ENCODE peak calls at places on chromosomes 12 and 14, in five cellular contexts. One of them, this sample, is unnamed.

GRCh38 chr14:75280831-75281690 is 2.4 kb downstream of the FOS start:
- DNase-seq in activated naive CD4-positive, alpha-beta T cell: peak; percentile 49
- DNase-seq in AG09319: no peak
- DNase-seq in neural crest cell: no peak
- DNase-seq in neural progenitor cell: no peak
- DNase-seq in this sample: no peak

GRCh38 chr12:116365114-116365513 is 87.6 kb upstream of the MED13L start:
- DNase-seq in AG09319: no peak
- DNase-seq in neural crest cell: no peak
- DNase-seq in neural progenitor cell: no peak
- DNase-seq in activated naive CD4-positive, alpha-beta T cell: no peak
- DNase-seq in this sample: no peak

GRCh38 chr12:70617450-70617849 is 19.8 kb downstream of the PTPRB start:
- DNase-seq in activated naive CD4-positive, alpha-beta T cell: no peak
- DNase-seq in AG09319: no peak
- DNase-seq in neural progenitor cell: peak; percentile 9
- DNase-seq in neural crest cell: no peak
- DNase-seq in this sample: no peak

GRCh38 chr12:75212072-75212471 is 2.4 kb upstream of the KCNC2 start:
- DNase-seq in AG09319: no peak
- DNase-seq in neural crest cell: no peak
- DNase-seq in activated naive CD4-positive, alpha-beta T cell: no peak
- DNase-seq in neural progenitor cell: no peak
- DNase-seq in this sample: no peak

GRCh38 chr12:117026343-117026742 is 72.9 kb downstream of the TESC start:
- DNase-seq in activated naive CD4-positive, alpha-beta T cell: no peak
- DNase-seq in AG09319: no peak
- DNase-seq in neural crest cell: no peak
- DNase-seq in neural progenitor cell: no peak
- DNase-seq in this sample: no peak

GRCh38 chr14:50813544-50813863 is 17.5 kb downstream of the NIN start:
- DNase-seq in activated naive CD4-positive, alpha-beta T cell: no peak
- DNase-seq in neural progenitor cell: no peak
- DNase-seq in neural crest cell: no peak
- DNase-seq in AG09319: no peak
- DNase-seq in this sample: no peak

GRCh38 chr12:49889361-49890095 is 14.2 kb downstream of the FAIM2 start:
- DNase-seq in neural progenitor cell: no peak
- DNase-seq in neural crest cell: no peak
- DNase-seq in activated naive CD4-positive, alpha-beta T cell: no peak
- DNase-seq in AG09319: no peak
- DNase-seq in this sample: no peak

GRCh38 chr12:95574799-95575452 is 23.6 kb upstream of the USP44 start:
- DNase-seq in neural progenitor cell: peak; percentile 49
- DNase-seq in AG09319: peak; percentile 7
- DNase-seq in activated naive CD4-positive, alpha-beta T cell: no peak
- DNase-seq in neural crest cell: no peak
- DNase-seq in this sample: no peak

GRCh38 chr14:22524784-22525161 is 64.3 kb downstream of the DAD1 start:
- DNase-seq in neural progenitor cell: no peak
- DNase-seq in activated naive CD4-positive, alpha-beta T cell: no peak
- DNase-seq in neural crest cell: no peak
- DNase-seq in AG09319: no peak
- DNase-seq in this sample: no peak

GRCh38 chr12:105084251-105085250 is at the start of gene ALDH1L2:
- DNase-seq in AG09319: peak; percentile 89
- DNase-seq in neural progenitor cell: peak; percentile 93
- DNase-seq in activated naive CD4-positive, alpha-beta T cell: no peak
- DNase-seq in neural crest cell: peak; percentile 69
- DNase-seq in this sample: no peak

GRCh38 chr14:103118019-103118662 is 5.1 kb upstream of the TNFAIP2 start:
- DNase-seq in neural crest cell: no peak
- DNase-seq in AG09319: no peak
- DNase-seq in neural progenitor cell: no peak
- DNase-seq in activated naive CD4-positive, alpha-beta T cell: no peak
- DNase-seq in this sample: no peak

GRCh38 chr14:90556050-90556477 is 159.2 kb downstream of the CALM1 start:
- DNase-seq in neural progenitor cell: peak; percentile 83
- DNase-seq in AG09319: no peak
- DNase-seq in activated naive CD4-positive, alpha-beta T cell: no peak
- DNase-seq in neural crest cell: peak; percentile 52
- DNase-seq in this sample: no peak

GRCh38 chr14:52051251-52051650 is 17.6 kb downstream of the NID2 start:
- DNase-seq in neural crest cell: no peak
- DNase-seq in activated naive CD4-positive, alpha-beta T cell: no peak
- DNase-seq in AG09319: no peak
- DNase-seq in neural progenitor cell: no peak
- DNase-seq in this sample: peak; percentile 70

GRCh38 chr14:42299692-42300091 is 693.0 kb downstream of the LRFN5 start:
- DNase-seq in AG09319: no peak
- DNase-seq in neural crest cell: no peak
- DNase-seq in neural progenitor cell: no peak
- DNase-seq in activated naive CD4-positive, alpha-beta T cell: no peak
- DNase-seq in this sample: no peak

GRCh38 chr14:34872822-34873590 is 2.2 kb downstream of the BAZ1A start:
- DNase-seq in AG09319: no peak
- DNase-seq in neural progenitor cell: peak; percentile 5
- DNase-seq in neural crest cell: no peak
- DNase-seq in activated naive CD4-positive, alpha-beta T cell: no peak
- DNase-seq in this sample: no peak

This sample was measured in vagina.